ENCODE peak calls at places on chromosomes 1 and 21, in eight cellular contexts. I, B, L, J, W, V, Q and H are unnamed samples.

GRCh38 chr1:169499807-169500206 is 14.1 kb upstream of the SLC19A2 start:
- DNase-seq in I (no peak), B (no peak), L (no peak), J (no peak), W (no peak), V (no peak), Q (no peak), H (no peak)

GRCh38 chr1:225119307-225119706 is 189.8 kb downstream of the DNAH14 start:
- DNase-seq in I (no peak), B (no peak), L (no peak), J (no peak), W (no peak), V (no peak), Q (no peak), H (no peak)

GRCh38 chr1:58754056-58754613 is 29.7 kb downstream of the JUN start:
- DNase-seq in I (no peak), B (no peak), L (no peak), J (no peak), W (no peak), V (no peak), Q (no peak), H (no peak)

GRCh38 chr1:219443763-219444162 is 169.1 kb downstream of the ZC3H11B start:
- DNase-seq in I (no peak), B (no peak), L (no peak), J (no peak), W (no peak), V (no peak), Q (no peak), H (no peak)

GRCh38 chr21:36135391-36136094 is 664 bp downstream of the CBR3 start:
- DNase-seq in I (no peak), B (peak; percentile 88), L (peak; percentile 88), J (peak; percentile 59), W (peak; percentile 87), V (peak; percentile 62), Q (no peak), H (peak; percentile 95)

GRCh38 chr1:200139661-200140250 is 112.2 kb downstream of the NR5A2 start:
- DNase-seq in I (peak; percentile 61), B (no peak), L (no peak), J (no peak), W (no peak), V (no peak), Q (peak; percentile 69), H (no peak)

GRCh38 chr1:53257454-53258081 is 19.2 kb upstream of the MAGOH start:
- DNase-seq in I (no peak), B (no peak), L (no peak), J (no peak), W (no peak), V (no peak), Q (no peak), H (no peak)

GRCh38 chr1:76640092-76640491 is 227.2 kb upstream of the ST6GALNAC5 start:
- DNase-seq in I (no peak), B (no peak), L (no peak), J (no peak), W (no peak), V (no peak), Q (no peak), H (no peak)

GRCh38 chr1:1402081-1402900 is 3.2 kb upstream of the CCNL2 start:
- DNase-seq in I (peak; percentile 52), B (no peak), L (no peak), J (no peak), W (no peak), V (peak; percentile 36), Q (peak; percentile 60), H (no peak)

GRCh38 chr1:160742428-160743127 is 3.5 kb downstream of the SLAMF7 start:
- DNase-seq in I (no peak), B (no peak), L (no peak), J (no peak), W (no peak), V (no peak), Q (no peak), H (no peak)

GRCh38 chr1:10168912-10169514 is 41.4 kb upstream of the KIF1B start:
- DNase-seq in I (no peak), B (no peak), L (no peak), J (no peak), W (no peak), V (no peak), Q (no peak), H (no peak)

GRCh38 chr1:193712356-193712755 is 525.9 kb upstream of the B3GALT2 start:
- DNase-seq in I (no peak), B (no peak), L (no peak), J (no peak), W (no peak), V (no peak), Q (no peak), H (no peak)

GRCh38 chr1:234845097-234845660 is 235.2 kb upstream of the IRF2BP2 start:
- DNase-seq in I (no peak), B (no peak), L (no peak), J (no peak), W (no peak), V (no peak), Q (no peak), H (no peak)

GRCh38 chr1:200107004-200107470 is 79.5 kb downstream of the NR5A2 start:
- DNase-seq in I (no peak), B (no peak), L (no peak), J (no peak), W (no peak), V (no peak), Q (no peak), H (no peak)

GRCh38 chr21:28865488-28866186 is 127.0 kb downstream of the LTN1 start:
- DNase-seq in I (no peak), B (no peak), L (no peak), J (no peak), W (no peak), V (no peak), Q (no peak), H (no peak)

GRCh38 chr1:160567858-160568682 is 11.2 kb downstream of the CD84 start:
- DNase-seq in I (no peak), B (no peak), L (no peak), J (no peak), W (no peak), V (peak; percentile 22), Q (peak; percentile 51), H (no peak)

GRCh38 chr1:59879556-59879955 is 47.0 kb downstream of the CYP2J2 start:
- DNase-seq in I (peak; percentile 65), B (no peak), L (no peak), J (peak; percentile 67), W (no peak), V (peak; percentile 85), Q (peak; percentile 33), H (no peak)

GRCh38 chr1:195733826-195734225 is 874.4 kb downstream of the KCNT2 start:
- DNase-seq in I (peak; percentile 8), B (no peak), L (no peak), J (no peak), W (no peak), V (peak; percentile 27), Q (no peak), H (no peak)

GRCh38 chr1:94922756-94923465 is 4.0 kb downstream of the CNN3 start:
- DNase-seq in I (no peak), B (no peak), L (no peak), J (no peak), W (no peak), V (no peak), Q (no peak), H (no peak)

GRCh38 chr1:237634922-237635321 is 255.8 kb downstream of the ZP4 start:
- DNase-seq in I (no peak), B (no peak), L (no peak), J (no peak), W (no peak), V (no peak), Q (no peak), H (no peak)

GRCh38 chr1:237640011-237640671 is 250.6 kb downstream of the ZP4 start:
- DNase-seq in I (no peak), B (no peak), L (no peak), J (no peak), W (no peak), V (no peak), Q (no peak), H (no peak)

DNA sequence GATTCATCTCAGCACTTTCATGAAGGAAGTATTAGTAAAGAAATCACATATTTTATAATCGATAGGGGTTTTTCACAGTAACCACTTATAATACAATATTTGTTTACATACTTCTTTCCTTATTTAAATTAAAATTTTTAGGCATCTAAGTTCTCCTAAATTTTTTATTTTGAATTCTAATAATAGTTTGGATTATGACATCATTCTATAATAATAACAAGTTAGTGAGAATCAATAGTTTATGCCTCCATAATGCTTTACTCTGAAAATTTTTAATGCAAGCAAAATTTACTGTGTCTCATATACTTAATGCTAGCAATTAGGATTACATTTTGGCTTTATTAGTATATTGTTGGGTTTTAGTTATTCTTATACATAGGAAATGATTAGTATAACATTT is 252.2 kb downstream of the ZP4 start:
- DNase-seq in I (no peak), B (no peak), L (no peak), J (no peak), W (no peak), V (no peak), Q (no peak), H (no peak)
- H3K36me3 ChIP-seq in I (no peaks in the 10 kb centered on the region), B (no peaks in the 10 kb centered on the region), L (no peaks in the 10 kb centered on the region), J (no peaks in the 10 kb centered on the region), W (no peaks in the 10 kb centered on the region), V (no peaks in the 10 kb centered on the region), Q (no peaks in the 10 kb centered on the region), H (peaks cover 27% of the 10 kb centered on the region)

GRCh38 chr1:35192853-35193664 is at the start of gene SFPQ:
- DNase-seq in I (peak; percentile 97), B (peak; percentile 99), L (peak; percentile 95), J (peak; percentile 99), W (peak; percentile 99), V (peak; percentile 97), Q (peak; percentile 100), H (peak; percentile 100)
- TF ChIP-seq POLR2A in I (peak; percentile 100), B (peak; percentile 80), L (peak; percentile 57), J (peak; percentile 95), W (peak; percentile 96), V (peak; percentile 97), Q (peak; percentile 100), H (peak; percentile 93)

DNA sequence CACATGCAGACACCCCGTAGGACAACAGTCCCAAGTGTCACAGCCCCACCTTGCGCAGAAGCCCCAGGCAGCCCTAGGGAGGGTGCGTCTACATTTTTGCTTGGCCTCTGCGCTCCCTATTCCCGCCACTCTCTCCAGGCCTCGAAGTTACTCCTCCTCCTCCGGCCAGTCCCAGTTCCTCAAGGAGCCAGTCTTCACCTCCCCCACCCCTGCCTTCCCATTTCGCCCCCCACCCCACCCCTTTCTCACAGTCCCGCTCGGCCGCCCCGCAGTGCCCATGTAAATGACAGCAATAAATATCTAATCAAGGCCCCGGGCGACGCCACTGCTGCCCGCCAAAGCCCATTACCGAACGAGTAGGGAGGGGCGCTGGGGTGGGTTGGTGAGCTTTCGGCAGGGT is 3.2 kb downstream of the DMBX1 start:
- DNase-seq in I (no peak), B (no peak), L (no peak), J (no peak), W (no peak), V (no peak), Q (no peak), H (no peak)
- TF ChIP-seq POLR2AphosphoS5 in I (no peak), B (no peak), L (no peak), J (no peak), W (no peak), V (no peak), Q (no peak), H (no peak)

DNA sequence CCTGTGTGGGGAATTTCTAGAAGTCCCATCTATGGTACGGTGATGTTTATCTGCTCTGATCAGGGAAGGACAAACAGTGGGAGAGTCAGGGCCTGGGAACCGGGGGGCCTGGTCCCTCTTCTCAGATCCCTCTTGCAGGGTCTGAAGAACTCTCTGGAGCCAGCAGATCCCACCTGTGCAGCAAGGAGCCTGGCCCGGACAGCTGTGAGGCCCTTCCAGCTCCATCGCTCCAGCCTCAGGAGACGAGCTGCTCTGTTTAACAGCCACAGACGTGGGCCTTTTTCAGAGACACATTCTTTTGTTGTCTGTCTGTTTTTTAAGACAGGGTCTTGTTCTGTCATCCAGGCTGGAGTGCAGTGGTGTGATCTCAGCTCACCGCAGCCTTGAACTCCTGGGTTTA is 14.5 kb downstream of the C1orf174 start:
- DNase-seq in I (no peak), B (no peak), L (peak; percentile 32), J (no peak), W (no peak), V (no peak), Q (no peak), H (no peak)
- H3K36me3 ChIP-seq in I (peaks cover 40% of the 10 kb centered on the region), B (peaks cover 15% of the 10 kb centered on the region), L (peaks cover 56% of the 10 kb centered on the region), J (no peaks in the 10 kb centered on the region), W (peaks cover 72% of the 10 kb centered on the region), V (no peaks in the 10 kb centered on the region), Q (peaks cover 68% of the 10 kb centered on the region), H (peaks cover 83% of the 10 kb centered on the region)